ENCODE peak calls at places on chromosomes 2 and 18, in six cellular contexts. One of them, this sample, is unnamed.

GRCh38 chr2:96089356-96090180 is 26.8 kb downstream of the ADRA2B start:
- DNase-seq in nephron progenitor cell: no peak
- DNase-seq in germinal center: no peak
- DNase-seq in activated T-helper 1 cell treated with anti-CD3 and anti-CD28 coated beads, Interleukin-2, amount 50 U/mL, for 16 hours: no peak
- DNase-seq in stimulated activated CD4-positive, alpha-beta T cell treated with anti-CD3 and anti-CD28 coated beads, Interleukin-1b, Interleukin-23, amount 100 ng/mL, for 48 hours: no peak
- DNase-seq in WERI-Rb-1: no peak
- DNase-seq in this sample: no peak

GRCh38 chr2:225064362-225064761 is 22.1 kb upstream of the DOCK10 start:
- DNase-seq in WERI-Rb-1: no peak
- DNase-seq in activated T-helper 1 cell treated with anti-CD3 and anti-CD28 coated beads, Interleukin-2, amount 50 U/mL, for 16 hours: no peak
- DNase-seq in nephron progenitor cell: no peak
- DNase-seq in stimulated activated CD4-positive, alpha-beta T cell treated with anti-CD3 and anti-CD28 coated beads, Interleukin-1b, Interleukin-23, amount 100 ng/mL, for 48 hours: no peak
- DNase-seq in germinal center: no peak
- DNase-seq in this sample: no peak

GRCh38 chr2:233830111-233830760 is 24.1 kb downstream of the HJURP start:
- DNase-seq in activated T-helper 1 cell treated with anti-CD3 and anti-CD28 coated beads, Interleukin-2, amount 50 U/mL, for 16 hours: no peak
- DNase-seq in stimulated activated CD4-positive, alpha-beta T cell treated with anti-CD3 and anti-CD28 coated beads, Interleukin-1b, Interleukin-23, amount 100 ng/mL, for 48 hours: no peak
- DNase-seq in germinal center: no peak
- DNase-seq in WERI-Rb-1: no peak
- DNase-seq in nephron progenitor cell: no peak
- DNase-seq in this sample: no peak

GRCh38 chr2:201151127-201152074 is 31.5 kb upstream of the CASP10 start:
- DNase-seq in stimulated activated CD4-positive, alpha-beta T cell treated with anti-CD3 and anti-CD28 coated beads, Interleukin-1b, Interleukin-23, amount 100 ng/mL, for 48 hours: no peak
- DNase-seq in nephron progenitor cell: no peak
- DNase-seq in WERI-Rb-1: no peak
- DNase-seq in germinal center: peak; percentile 56
- DNase-seq in activated T-helper 1 cell treated with anti-CD3 and anti-CD28 coated beads, Interleukin-2, amount 50 U/mL, for 16 hours: no peak
- DNase-seq in this sample: no peak

GRCh38 chr2:133489146-133489545 is 79.1 kb downstream of the NCKAP5 start:
- DNase-seq in activated T-helper 1 cell treated with anti-CD3 and anti-CD28 coated beads, Interleukin-2, amount 50 U/mL, for 16 hours: no peak
- DNase-seq in nephron progenitor cell: no peak
- DNase-seq in germinal center: no peak
- DNase-seq in WERI-Rb-1: no peak
- DNase-seq in stimulated activated CD4-positive, alpha-beta T cell treated with anti-CD3 and anti-CD28 coated beads, Interleukin-1b, Interleukin-23, amount 100 ng/mL, for 48 hours: no peak
- DNase-seq in this sample: no peak

GRCh38 chr2:172089633-172090032 is 4.3 kb downstream of the DLX1 start:
- DNase-seq in activated T-helper 1 cell treated with anti-CD3 and anti-CD28 coated beads, Interleukin-2, amount 50 U/mL, for 16 hours: no peak
- DNase-seq in stimulated activated CD4-positive, alpha-beta T cell treated with anti-CD3 and anti-CD28 coated beads, Interleukin-1b, Interleukin-23, amount 100 ng/mL, for 48 hours: no peak
- DNase-seq in WERI-Rb-1: no peak
- DNase-seq in nephron progenitor cell: no peak
- DNase-seq in germinal center: no peak
- DNase-seq in this sample: no peak

GRCh38 chr2:29114841-29115609 is at the start of gene CLIP4:
- DNase-seq in activated T-helper 1 cell treated with anti-CD3 and anti-CD28 coated beads, Interleukin-2, amount 50 U/mL, for 16 hours: peak; percentile 31
- DNase-seq in WERI-Rb-1: peak; percentile 72
- DNase-seq in stimulated activated CD4-positive, alpha-beta T cell treated with anti-CD3 and anti-CD28 coated beads, Interleukin-1b, Interleukin-23, amount 100 ng/mL, for 48 hours: peak; percentile 52
- DNase-seq in nephron progenitor cell: peak; percentile 74
- DNase-seq in germinal center: peak; percentile 84
- DNase-seq in this sample: peak; percentile 26

GRCh38 chr2:149399934-149400615 is 69.7 kb downstream of the LYPD6 start:
- DNase-seq in stimulated activated CD4-positive, alpha-beta T cell treated with anti-CD3 and anti-CD28 coated beads, Interleukin-1b, Interleukin-23, amount 100 ng/mL, for 48 hours: no peak
- DNase-seq in germinal center: no peak
- DNase-seq in WERI-Rb-1: no peak
- DNase-seq in nephron progenitor cell: no peak
- DNase-seq in activated T-helper 1 cell treated with anti-CD3 and anti-CD28 coated beads, Interleukin-2, amount 50 U/mL, for 16 hours: no peak
- DNase-seq in this sample: no peak

GRCh38 chr18:36931116-36931515 is 102.2 kb downstream of the KIAA1328 start:
- DNase-seq in stimulated activated CD4-positive, alpha-beta T cell treated with anti-CD3 and anti-CD28 coated beads, Interleukin-1b, Interleukin-23, amount 100 ng/mL, for 48 hours: no peak
- DNase-seq in WERI-Rb-1: peak; percentile 57
- DNase-seq in activated T-helper 1 cell treated with anti-CD3 and anti-CD28 coated beads, Interleukin-2, amount 50 U/mL, for 16 hours: no peak
- DNase-seq in nephron progenitor cell: no peak
- DNase-seq in germinal center: no peak
- DNase-seq in this sample: no peak

GRCh38 chr18:27411911-27412310 is 226.8 kb upstream of the CHST9 start:
- DNase-seq in stimulated activated CD4-positive, alpha-beta T cell treated with anti-CD3 and anti-CD28 coated beads, Interleukin-1b, Interleukin-23, amount 100 ng/mL, for 48 hours: no peak
- DNase-seq in activated T-helper 1 cell treated with anti-CD3 and anti-CD28 coated beads, Interleukin-2, amount 50 U/mL, for 16 hours: no peak
- DNase-seq in nephron progenitor cell: no peak
- DNase-seq in germinal center: no peak
- DNase-seq in WERI-Rb-1: no peak
- DNase-seq in this sample: no peak

This sample was measured in mesothelial cell of epicardium.